ENCODE peak calls at places on chromosomes 2 and 18, in seven cellular contexts. O is neural crest cell, J is thoracic aorta, T is fibroblast of mammary gland, R is AG10803, B is AG09309, E is GM13977. N is an unnamed sample.

GRCh38 chr2:226796840-226797288 is 2.8 kb downstream of the IRS1 start:
- DNase-seq in O (no peak), J (no peak), T (peak), R (peak), B (no peak), E (peak), N (peak)

GRCh38 chr2:54166121-54166773 is 50.8 kb downstream of the ACYP2 start:
- DNase-seq in O (no peak), J (no peak), T (peak), R (peak), B (no peak), E (no peak), N (no peak)

GRCh38 chr2:215535726-215536125 is 99.9 kb upstream of the FN1 start:
- DNase-seq in O (no peak), J (no peak), T (peak), R (peak), B (no peak), E (no peak), N (no peak)

GRCh38 chr2:8719528-8719927 is 37.7 kb downstream of the ID2 start:
- DNase-seq in O (no peak), J (no peak), T (peak), R (peak), B (peak), E (no peak), N (no peak)

GRCh38 chr2:24174851-24175277 is at the start of gene FAM228A:
- DNase-seq in O (no peak), J (no peak), T (no peak), R (no peak), B (no peak), E (no peak), N (no peak)

GRCh38 chr2:113083311-113083710 is 15.5 kb downstream of the IL1F10 start:
- DNase-seq in O (no peak), J (no peak), T (no peak), R (no peak), B (no peak), E (no peak), N (no peak)

GRCh38 chr2:8980096-8980495 is 23.4 kb downstream of the MBOAT2 start:
- DNase-seq in O (no peak), J (no peak), T (no peak), R (peak), B (no peak), E (no peak), N (no peak)

GRCh38 chr18:76783786-76784484 is 38.4 kb upstream of the ZNF236 start:
- DNase-seq in O (no peak), J (no peak), T (no peak), R (no peak), B (no peak), E (no peak), N (no peak)

GRCh38 chr2:171811229-171811628 is 82.8 kb downstream of the SLC25A12 start:
- DNase-seq in O (no peak), J (no peak), T (peak), R (peak), B (no peak), E (peak), N (peak)

GRCh38 chr2:136395590-136395989 is 277.6 kb upstream of the CXCR4 start:
- DNase-seq in O (no peak), J (no peak), T (no peak), R (no peak), B (no peak), E (no peak), N (no peak)

GRCh38 chr18:11761553-11761952 is 72.5 kb downstream of the GNAL start:
- DNase-seq in O (no peak), J (no peak), T (no peak), R (no peak), B (no peak), E (no peak), N (no peak)

GRCh38 chr18:34650121-34650545 is 60.0 kb upstream of the DTNA start:
- DNase-seq in O (no peak), J (no peak), T (peak), R (peak), B (peak), E (no peak), N (no peak)

GRCh38 chr2:134714228-134714627 is 4.6 kb downstream of the TMEM163 start:
- DNase-seq in O (no peak), J (no peak), T (no peak), R (no peak), B (no peak), E (no peak), N (no peak)

GRCh38 chr2:145034511-145034910 is 514.6 kb upstream of the ZEB2 start:
- DNase-seq in O (no peak), J (no peak), T (no peak), R (peak), B (no peak), E (no peak), N (no peak)

GRCh38 chr2:202442882-202443281 is 66.8 kb downstream of the BMPR2 start:
- DNase-seq in O (no peak), J (no peak), T (no peak), R (no peak), B (no peak), E (no peak), N (no peak)

GRCh38 chr2:217951521-217952247 is 51.1 kb downstream of the TNS1 start:
- DNase-seq in O (no peak), J (no peak), T (no peak), R (no peak), B (no peak), E (no peak), N (no peak)

GRCh38 chr18:76801567-76802505 is 20.5 kb upstream of the ZNF236 start:
- DNase-seq in O (peak), J (no peak), T (peak), R (peak), B (no peak), E (peak), N (peak)

GRCh38 chr2:1817256-1818127 is 73.2 kb upstream of the PXDN start:
- DNase-seq in O (peak), J (peak), T (peak), R (peak), B (peak), E (peak), N (peak)

GRCh38 chr18:33460681-33461080 is 20.2 kb upstream of the CCDC178 start:
- DNase-seq in O (no peak), J (no peak), T (no peak), R (no peak), B (no peak), E (no peak), N (no peak)

GRCh38 chr2:217412721-217413120 is 552.9 kb upstream of the TNP1 start:
- DNase-seq in O (no peak), J (no peak), T (peak), R (peak), B (no peak), E (no peak), N (no peak)

GRCh38 chr18:63508634-63509033 is 31.9 kb downstream of the SERPINB5 start:
- DNase-seq in O (no peak), J (no peak), T (no peak), R (no peak), B (no peak), E (no peak), N (no peak)

GRCh38 chr18:22546905-22547304 is 129.2 kb upstream of the CTAGE1 start:
- DNase-seq in O (no peak), J (no peak), T (no peak), R (no peak), B (no peak), E (no peak), N (no peak)

GRCh38 chr2:226424971-226425370 is 374.6 kb downstream of the IRS1 start:
- DNase-seq in O (no peak), J (no peak), T (no peak), R (no peak), B (no peak), E (no peak), N (no peak)

GRCh38 chr2:207802650-207803049 is 32.9 kb upstream of the FZD5 start:
- DNase-seq in O (no peak), J (no peak), T (no peak), R (no peak), B (no peak), E (no peak), N (no peak)

DNA sequence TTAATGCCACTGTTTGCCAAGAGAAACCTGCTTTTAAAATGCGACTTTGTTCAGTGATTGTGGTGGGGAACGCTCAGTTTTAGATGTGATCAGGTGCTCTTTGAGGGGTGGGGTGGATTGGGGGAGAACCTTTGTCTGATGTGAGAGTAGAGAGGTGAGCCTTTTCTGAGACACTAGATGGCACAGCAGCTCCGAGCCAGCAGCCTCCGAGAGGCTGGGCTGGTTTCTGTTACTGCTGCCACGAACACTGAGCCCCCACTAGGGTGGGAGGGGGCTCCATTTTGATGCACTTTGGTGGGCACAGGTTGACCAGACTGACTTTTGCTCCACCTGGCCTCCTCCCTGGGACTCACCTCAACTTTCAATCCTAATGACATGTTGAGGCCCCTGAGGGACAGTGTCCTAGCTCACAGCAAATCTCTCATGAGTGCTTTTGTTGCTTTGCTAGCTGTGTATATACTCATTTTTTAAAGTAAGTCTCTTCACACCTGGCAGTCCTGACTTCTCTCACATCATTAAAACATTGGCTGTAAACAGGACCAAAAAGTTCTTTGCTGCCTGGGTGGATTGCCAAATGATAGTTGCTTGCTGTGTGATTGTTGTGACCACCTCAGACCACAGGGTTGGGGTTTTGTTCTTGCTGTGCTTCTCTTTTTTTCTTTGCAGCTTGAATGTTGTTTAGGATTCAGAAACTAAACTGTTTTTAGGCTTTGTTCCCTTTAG is 98.2 kb upstream of the MAP3K20 start:
- DNase-seq in O (no peak), J (no peak), T (no peak), R (no peak), B (no peak), E (no peak), N (no peak)
- TF ChIP-seq CTCF in O (peak), J (no peak), T (no peak), R (peak), B (no peak), E (no peak), N (no peak)

GRCh38 chr2:189192766-189193165 is 13.2 kb upstream of the COL5A2 start:
- DNase-seq in O (no peak), J (no peak), T (no peak), R (no peak), B (no peak), E (no peak), N (no peak)
- TF ChIP-seq CTCF in O (no peak), J (no peak), T (no peak), R (no peak), B (no peak), E (no peak), N (no peak)

GRCh38 chr2:62423235-62423634 is 82.8 kb downstream of the TMEM17 start:
- DNase-seq in O (no peak), J (no peak), T (peak), R (peak), B (no peak), E (no peak), N (no peak)
- TF ChIP-seq CTCF in O (peak), J (no peak), T (peak), R (peak), B (peak), E (peak), N (no peak)

GRCh38 chr2:17171446-17172049 is 346.7 kb downstream of the RAD51AP2 start:
- DNase-seq in O (peak), J (no peak), T (peak), R (peak), B (peak), E (no peak), N (no peak)
- TF ChIP-seq CTCF in O (peak), J (no peak), T (peak), R (peak), B (peak), E (peak), N (no peak)

GRCh38 chr2:219439518-219439917 is 4.9 kb downstream of the SPEG start:
- DNase-seq in O (no peak), J (no peak), T (no peak), R (no peak), B (no peak), E (no peak), N (no peak)
- TF ChIP-seq CTCF in O (no peak), J (no peak), T (no peak), R (no peak), B (no peak), E (no peak), N (no peak)

DNA sequence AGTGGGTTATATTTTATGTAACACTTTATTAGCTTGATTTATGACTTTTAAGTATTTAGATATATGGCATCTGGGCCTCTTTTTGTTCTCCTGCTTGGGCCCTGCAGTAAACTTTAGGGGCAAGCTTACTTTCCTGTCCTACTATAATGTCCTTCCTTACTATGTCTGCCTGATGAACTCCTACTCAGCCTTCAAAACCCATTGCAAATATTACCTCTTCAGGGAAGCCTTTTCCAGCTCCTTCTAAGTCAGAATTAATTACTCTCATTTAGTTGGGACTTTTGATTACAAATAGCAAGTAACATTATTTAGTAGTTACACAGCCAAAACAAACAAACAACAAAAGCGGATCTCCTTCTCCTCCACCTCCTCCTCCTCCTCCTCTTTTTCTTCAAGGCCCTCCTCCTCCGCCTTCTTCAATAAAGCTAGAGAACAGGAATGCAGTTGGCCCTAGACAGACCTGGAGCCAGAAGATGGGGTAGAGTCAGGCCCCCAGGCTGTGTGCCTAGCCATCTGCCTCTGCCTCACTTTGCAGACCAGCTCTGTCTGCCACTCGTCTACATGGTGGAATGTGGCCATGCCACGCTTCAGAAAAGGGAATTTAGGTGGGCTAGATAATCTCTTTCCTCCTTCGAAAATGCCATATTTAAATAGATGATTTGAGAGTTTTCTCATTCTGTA is 301.2 kb downstream of the SP3 start:
- DNase-seq in O (no peak), J (no peak), T (no peak), R (no peak), B (no peak), E (no peak), N (no peak)
- TF ChIP-seq CTCF in O (no peak), J (no peak), T (no peak), R (no peak), B (no peak), E (no peak), N (no peak)

N was measured in GM13976.